ENCODE peak calls at places on chromosomes 7 and 10, in five cellular contexts. O is H1, X is GM12878, A is K562, D is HepG2. E is an unnamed sample.
A peak's percentile ranks its signal among the peaks of the same experiment; 100 is the strongest.

GRCh38 chr10:69639291-69640195 is 9.5 kb downstream of the FAM241B start:
- DNase-seq in O (no peak), X (peak; percentile 11), A (peak; percentile 74), D (peak; percentile 56), E (peak; percentile 73)

GRCh38 chr7:28408105-28408973 is 4.0 kb upstream of the CREB5 start:
- DNase-seq in O (no peak), X (no peak), A (no peak), D (no peak), E (no peak)

GRCh38 chr10:49395741-49396665 is at the start of gene DRGX:
- DNase-seq in O (no peak), X (no peak), A (no peak), D (no peak), E (no peak)

GRCh38 chr10:101233863-101234262 is 4.6 kb upstream of the LBX1 start:
- DNase-seq in O (no peak), X (no peak), A (no peak), D (no peak), E (no peak)

GRCh38 chr10:31741473-31741872 is 187.2 kb downstream of the ARHGAP12 start:
- DNase-seq in O (no peak), X (no peak), A (no peak), D (no peak), E (no peak)

GRCh38 chr10:122298598-122299301 is 27.7 kb downstream of the BTBD16 start:
- DNase-seq in O (peak; percentile 70), X (no peak), A (peak; percentile 55), D (peak; percentile 74), E (peak; percentile 80)

GRCh38 chr10:78765726-78766335 is 302.9 kb upstream of the ZMIZ1 start:
- DNase-seq in O (no peak), X (no peak), A (no peak), D (no peak), E (no peak)

GRCh38 chr10:97025613-97026242 is 160.0 kb downstream of the SLIT1 start:
- DNase-seq in O (no peak), X (peak; percentile 31), A (peak; percentile 59), D (peak; percentile 50), E (peak; percentile 44)

GRCh38 chr7:22627136-22627535 is 99.9 kb upstream of the IL6 start:
- DNase-seq in O (no peak), X (no peak), A (no peak), D (no peak), E (no peak)

GRCh38 chr7:158649279-158649678 is 55.3 kb downstream of the NCAPG2 start:
- DNase-seq in O (no peak), X (no peak), A (no peak), D (peak; percentile 67), E (peak; percentile 69)

GRCh38 chr7:44882899-44883298 is 2.4 kb downstream of the PURB start:
- DNase-seq in O (no peak), X (no peak), A (no peak), D (no peak), E (no peak)

GRCh38 chr7:130397056-130397455 is 16.8 kb downstream of the CPA1 start:
- DNase-seq in O (no peak), X (no peak), A (no peak), D (no peak), E (no peak)

GRCh38 chr10:33799281-33799943 is 464.9 kb upstream of the NRP1 start:
- DNase-seq in O (no peak), X (no peak), A (no peak), D (peak; percentile 92), E (no peak)

GRCh38 chr7:96354881-96355280 is 33.0 kb upstream of the SLC25A13 start:
- DNase-seq in O (no peak), X (no peak), A (no peak), D (no peak), E (no peak)

GRCh38 chr10:60957667-60958221 is 13.8 kb upstream of the RHOBTB1 start:
- DNase-seq in O (no peak), X (no peak), A (no peak), D (no peak), E (no peak)

GRCh38 chr10:45809829-45810228 is 37.5 kb downstream of the AGAP4 start:
- DNase-seq in O (no peak), X (no peak), A (peak; percentile 26), D (no peak), E (no peak)

GRCh38 chr10:100355069-100355468 is 8.0 kb downstream of the SCD start:
- DNase-seq in O (no peak), X (no peak), A (no peak), D (no peak), E (no peak)

GRCh38 chr7:158572000-158572828 is 15.4 kb downstream of the PTPRN2 start:
- DNase-seq in O (no peak), X (no peak), A (peak; percentile 59), D (peak; percentile 27), E (peak; percentile 63)

GRCh38 chr10:122303271-122304053 is 32.4 kb downstream of the BTBD16 start:
- DNase-seq in O (no peak), X (no peak), A (no peak), D (peak; percentile 69), E (no peak)

GRCh38 chr7:22399546-22399945 is 42.6 kb upstream of the RAPGEF5 start:
- DNase-seq in O (no peak), X (no peak), A (no peak), D (no peak), E (no peak)

GRCh38 chr10:122310311-122311050 is 39.4 kb downstream of the BTBD16 start:
- DNase-seq in O (no peak), X (no peak), A (peak; percentile 14), D (peak; percentile 98), E (peak; percentile 82)

GRCh38 chr7:23228412-23228811 is 18.2 kb upstream of the GPNMB start:
- DNase-seq in O (no peak), X (no peak), A (no peak), D (no peak), E (no peak)

GRCh38 chr10:79144341-79145173 is 75.8 kb downstream of the ZMIZ1 start:
- DNase-seq in O (no peak), X (no peak), A (no peak), D (no peak), E (no peak)

GRCh38 chr7:7612519-7612918 is 28.0 kb upstream of the UMAD1 start:
- DNase-seq in O (no peak), X (no peak), A (no peak), D (no peak), E (no peak)

GRCh38 chr7:1848911-1849311 is 178.8 kb downstream of the ELFN1 start:
- DNase-seq in O (no peak), X (no peak), A (no peak), D (no peak), E (no peak)

GRCh38 chr10:43814611-43815010 is 165.9 kb upstream of the ZNF32 start:
- DNase-seq in O (no peak), X (no peak), A (no peak), D (no peak), E (no peak)

GRCh38 chr10:93357680-93358079 is 124.5 kb downstream of the MYOF start:
- DNase-seq in O (no peak), X (no peak), A (peak; percentile 24), D (peak; percentile 43), E (peak; percentile 59)

GRCh38 chr10:93356516-93356915 is 125.6 kb downstream of the MYOF start:
- DNase-seq in O (no peak), X (no peak), A (no peak), D (no peak), E (no peak)

GRCh38 chr10:93352638-93353383 is 129.3 kb downstream of the MYOF start:
- DNase-seq in O (no peak), X (no peak), A (peak; percentile 31), D (peak; percentile 42), E (peak; percentile 38)
- TF ChIP-seq KDM1A in O (no peak), X (no peak), A (no peak), D (no peak), E (no peak)

GRCh38 chr10:73416571-73416970 is 2.7 kb upstream of the ANXA7 start:
- DNase-seq in O (no peak), X (no peak), A (no peak), D (no peak), E (no peak)

GRCh38 chr10:73410897-73411296 is 3.0 kb downstream of the ANXA7 start:
- DNase-seq in O (no peak), X (no peak), A (no peak), D (no peak), E (no peak)

GRCh38 chr10:73413108-73413527 is 740 bp downstream of the ANXA7 start:
- DNase-seq in O (no peak), X (peak; percentile 41), A (peak; percentile 61), D (peak; percentile 81), E (peak; percentile 62)

GRCh38 chr10:73414230-73414981 is 548 bp upstream of the ANXA7 start:
- DNase-seq in O (no peak), X (no peak), A (peak; percentile 15), D (no peak), E (no peak)

GRCh38 chr10:73413528-73414229 is at the start of gene ANXA7:
- DNase-seq in O (peak; percentile 62), X (peak; percentile 47), A (peak; percentile 99), D (peak; percentile 81), E (peak; percentile 88)
- TF ChIP-seq POLR2A in O (peak; percentile 80), X (peak; percentile 88), A (peak; percentile 97), D (peak; percentile 61), E (peak; percentile 62)

GRCh38 chr7:35003679-35004278 is 33.5 kb downstream of the DPY19L1 start:
- DNase-seq in O (no peak), X (no peak), A (peak; percentile 66), D (peak; percentile 15), E (peak; percentile 99)

GRCh38 chr7:35007768-35008167 is 29.5 kb downstream of the DPY19L1 start:
- DNase-seq in O (no peak), X (no peak), A (no peak), D (no peak), E (no peak)

GRCh38 chr7:35004531-35005096 is 32.7 kb downstream of the DPY19L1 start:
- DNase-seq in O (no peak), X (no peak), A (peak; percentile 41), D (peak; percentile 24), E (peak; percentile 46)
- TF ChIP-seq KDM1A in O (no peak), X (no peak), A (no peak), D (no peak), E (no peak)

DNA sequence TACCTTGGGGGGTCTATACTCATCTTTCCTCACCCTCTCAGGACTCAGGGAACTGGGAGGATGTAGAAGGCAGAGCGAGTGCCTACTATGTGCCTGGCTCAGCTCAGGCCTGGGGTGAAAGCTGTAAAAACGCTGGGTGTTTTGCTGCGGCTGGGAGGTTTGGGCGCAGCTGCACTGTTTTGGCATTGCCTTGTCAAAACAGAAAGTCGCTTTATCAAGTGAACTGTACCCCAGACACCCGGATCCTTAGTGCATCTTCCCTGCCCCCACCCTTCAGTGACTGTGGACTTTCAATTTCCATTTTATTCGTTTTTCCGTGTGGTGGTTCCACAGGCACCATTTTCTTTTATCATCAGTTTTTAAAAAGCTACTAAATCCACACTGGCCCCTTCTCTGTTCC is 86.7 kb upstream of the ZNF716 start:
- DNase-seq in O (no peak), X (no peak), A (no peak), D (no peak), E (no peak)
- TF ChIP-seq POLR2A in O (no peak), X (no peak), A (no peak), D (no peak), E (no peak)

GRCh38 chr10:68332259-68333057 is at the start of gene PBLD:
- DNase-seq in O (peak; percentile 60), X (no peak), A (peak; percentile 83), D (peak; percentile 71), E (peak; percentile 48)

GRCh38 chr10:68331455-68332258 is at the start of gene HNRNPH3:
- DNase-seq in O (peak; percentile 97), X (peak; percentile 93), A (peak; percentile 98), D (peak; percentile 92), E (peak; percentile 90)

GRCh38 chr10:68330852-68331454 is 911 bp upstream of the HNRNPH3 start:
- DNase-seq in O (no peak), X (no peak), A (no peak), D (no peak), E (no peak)

GRCh38 chr10:68329506-68329861 is 2.4 kb upstream of the HNRNPH3 start:
- DNase-seq in O (no peak), X (no peak), A (no peak), D (no peak), E (no peak)

GRCh38 chr10:68327889-68328786 is 3.7 kb upstream of the HNRNPH3 start:
- DNase-seq in O (no peak), X (no peak), A (no peak), D (peak; percentile 57), E (peak; percentile 73)
- TF ChIP-seq KDM1A in O (no peak), X (no peak), A (no peak), D (no peak), E (no peak)